ENCODE peak calls at places on chromosomes 16 and 17, in nine cellular contexts. K is left ventricle myocardium inferior; L is cardiac muscle cell; H is PC-9; A is GM23338; W is heart right ventricle; C is CD8-positive, alpha-beta memory T cell; O is neural progenitor cell; I is esophagus squamous epithelium. D is an unnamed sample.

GRCh38 chr17:39661744-39662541 is 3.2 kb upstream of the TCAP start:
- DNase-seq in K (no peak), L (no peak), H (no peak), A (no peak), W (no peak), C (no peak), O (no peak), I (no peak), D (no peak)

GRCh38 chr17:4329838-4330237 is 36.6 kb downstream of the UBE2G1 start:
- DNase-seq in K (no peak), L (peak; percentile 83), H (peak; percentile 96), A (no peak), W (no peak), C (no peak), O (no peak), I (no peak), D (no peak)

GRCh38 chr16:53632526-53632925 is 71.1 kb downstream of the RPGRIP1L start:
- DNase-seq in K (no peak), L (no peak), H (no peak), A (no peak), W (no peak), C (no peak), O (peak; percentile 31), I (no peak), D (no peak)

GRCh38 chr16:53476867-53477266 is 26.1 kb downstream of the AKTIP start:
- DNase-seq in K (no peak), L (no peak), H (no peak), A (no peak), W (no peak), C (no peak), O (no peak), I (no peak), D (no peak)

GRCh38 chr16:30115238-30115637 is 1.9 kb upstream of the GDPD3 start:
- DNase-seq in K (no peak), L (no peak), H (peak; percentile 79), A (no peak), W (no peak), C (no peak), O (no peak), I (no peak), D (no peak)

GRCh38 chr16:21265104-21265825 is 12.8 kb downstream of the CRYM start:
- DNase-seq in K (peak; percentile 48), L (no peak), H (no peak), A (no peak), W (peak; percentile 27), C (no peak), O (no peak), I (no peak), D (no peak)

GRCh38 chr16:71645450-71645849 is 19.5 kb downstream of the MARVELD3 start:
- DNase-seq in K (no peak), L (peak; percentile 68), H (no peak), A (peak; percentile 70), W (no peak), C (no peak), O (peak; percentile 51), I (no peak), D (no peak)

GRCh38 chr17:1055751-1056645 is 59.1 kb downstream of the TIMM22 start:
- DNase-seq in K (peak; percentile 66), L (peak; percentile 66), H (no peak), A (peak; percentile 82), W (peak; percentile 64), C (peak; percentile 59), O (peak; percentile 81), I (no peak), D (peak; percentile 42)

GRCh38 chr17:42748202-42748905 is 3.5 kb upstream of the EZH1 start:
- DNase-seq in K (no peak), L (no peak), H (no peak), A (no peak), W (no peak), C (no peak), O (no peak), I (no peak), D (no peak)

GRCh38 chr17:27657620-27658019 is 26.6 kb downstream of the LGALS9 start:
- DNase-seq in K (no peak), L (peak; percentile 29), H (no peak), A (peak; percentile 52), W (no peak), C (no peak), O (peak; percentile 51), I (no peak), D (no peak)

GRCh38 chr17:64198711-64199110 is 64.3 kb downstream of the TEX2 start:
- DNase-seq in K (no peak), L (no peak), H (no peak), A (no peak), W (no peak), C (no peak), O (no peak), I (no peak), D (no peak)
- H3K27ac ChIP-seq in K (no peak overlapping the region), L (no peak overlapping the region), H (no peak overlapping the region), A (no peak overlapping the region), W (no peak overlapping the region), C (no peak overlapping the region), O (no peak overlapping the region), I (no peak overlapping the region), D (no peak overlapping the region)

GRCh38 chr16:2926660-2927646 is 15.2 kb downstream of the FLYWCH1 start:
- DNase-seq in K (peak; percentile 87), L (peak; percentile 91), H (peak; percentile 70), A (peak; percentile 96), W (peak; percentile 82), C (peak; percentile 92), O (peak; percentile 94), I (peak; percentile 36), D (peak; percentile 80)
- H3K27ac ChIP-seq in K (no peak overlapping the region), L (no peak overlapping the region), H (no peak overlapping the region), A (no peak overlapping the region), W (no peak overlapping the region), C (no peak overlapping the region), O (no peak overlapping the region), I (peak overlapping the region; percentile 26), D (no peak overlapping the region)

GRCh38 chr17:77070888-77071279 is 69.9 kb upstream of the SEC14L1 start:
- DNase-seq in K (no peak), L (no peak), H (no peak), A (no peak), W (no peak), C (no peak), O (no peak), I (no peak), D (no peak)
- H3K27ac ChIP-seq in K (no peak overlapping the region), L (no peak overlapping the region), H (no peak overlapping the region), A (no peak overlapping the region), W (no peak overlapping the region), C (peak overlapping the region; percentile 73), O (no peak overlapping the region), I (no peak overlapping the region), D (no peak overlapping the region)

GRCh38 chr17:61579382-61579781 is 11.6 kb downstream of the NACA2 start:
- DNase-seq in K (no peak), L (no peak), H (no peak), A (no peak), W (no peak), C (no peak), O (no peak), I (no peak), D (no peak)
- H3K27ac ChIP-seq in K (no peak overlapping the region), L (no peak overlapping the region), H (no peak overlapping the region), A (no peak overlapping the region), W (no peak overlapping the region), C (no peak overlapping the region), O (no peak overlapping the region), I (no peak overlapping the region), D (no peak overlapping the region)

GRCh38 chr17:7356072-7356549 is 1.2 kb downstream of the TMEM95 start:
- DNase-seq in K (peak; percentile 80), L (peak; percentile 78), H (peak; percentile 58), A (peak; percentile 97), W (peak; percentile 84), C (peak; percentile 87), O (peak; percentile 93), I (no peak), D (peak; percentile 81)

GRCh38 chr17:7354262-7354781 is 634 bp upstream of the TMEM95 start:
- DNase-seq in K (no peak), L (peak; percentile 26), H (peak; percentile 36), A (peak; percentile 38), W (no peak), C (no peak), O (peak; percentile 62), I (no peak), D (no peak)

GRCh38 chr17:7356779-7357178 is 1.8 kb downstream of the TMEM95 start:
- DNase-seq in K (no peak), L (no peak), H (no peak), A (no peak), W (no peak), C (no peak), O (no peak), I (no peak), D (no peak)

GRCh38 chr17:7352910-7353635 is 1.1 kb downstream of the KCTD11 start:
- DNase-seq in K (no peak), L (no peak), H (no peak), A (no peak), W (peak; percentile 22), C (no peak), O (no peak), I (no peak), D (no peak)

DNA sequence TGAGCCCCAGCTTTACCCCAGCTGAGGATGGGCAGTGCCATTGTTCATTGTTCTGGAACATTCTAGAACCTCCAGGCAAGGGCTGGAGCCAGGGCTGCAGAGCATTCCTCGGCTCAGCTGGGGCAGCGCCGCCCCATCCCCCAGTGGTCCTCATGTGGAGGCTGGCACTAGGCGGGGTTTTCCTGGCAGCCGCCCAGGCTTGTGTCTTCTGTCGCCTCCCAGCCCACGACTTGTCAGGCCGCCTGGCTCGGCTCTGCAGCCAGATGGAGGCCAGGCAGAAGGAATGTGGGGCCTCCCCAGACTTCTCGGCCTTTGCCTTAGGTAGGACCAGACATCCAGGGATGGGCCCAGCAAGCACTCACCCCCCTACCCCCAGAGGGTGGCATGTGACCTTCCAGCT is at the start of gene TMEM95:
- DNase-seq in K (peak; percentile 53), L (no peak), H (peak; percentile 25), A (no peak), W (peak; percentile 66), C (no peak), O (no peak), I (no peak), D (no peak)
- H3K27ac ChIP-seq in K (peak within 1 kb of the TSS; percentile 37), L (no peak within 1 kb of the TSS), H (no peak within 1 kb of the TSS), A (no peak within 1 kb of the TSS), W (no peak within 1 kb of the TSS), C (no peak within 1 kb of the TSS), O (no peak within 1 kb of the TSS), I (peak within 1 kb of the TSS; percentile 98), D (no peak within 1 kb of the TSS)

DNA sequence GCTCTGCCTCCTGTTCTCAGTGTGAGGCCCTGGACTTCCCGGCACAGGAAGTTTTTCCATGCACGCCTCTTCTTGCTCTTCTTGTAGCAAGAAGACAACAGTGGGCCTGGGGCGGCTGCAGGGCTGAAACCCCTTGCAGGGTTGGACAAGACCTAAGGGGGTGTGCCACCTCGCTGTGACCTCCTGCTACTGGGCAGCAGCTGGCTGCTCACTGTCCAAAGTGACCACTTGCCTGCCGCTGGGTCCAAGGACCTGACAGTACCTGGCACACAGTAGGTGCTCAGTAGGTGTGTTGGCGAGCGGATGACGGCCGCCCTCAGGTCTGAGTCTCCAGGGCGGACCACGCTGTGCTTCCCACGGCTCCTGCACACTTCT is 331.5 kb downstream of the C16orf95 start:
- DNase-seq in K (no peak), L (no peak), H (no peak), A (no peak), W (no peak), C (no peak), O (no peak), I (no peak), D (no peak)
- H3K27ac ChIP-seq in K (peak overlapping the region; percentile 90), L (peak overlapping the region; percentile 93), H (no peak overlapping the region), A (no peak overlapping the region), W (no peak overlapping the region), C (no peak overlapping the region), O (no peak overlapping the region), I (no peak overlapping the region), D (no peak overlapping the region)

D was measured in naive thymus-derived CD4-positive, alpha-beta T cell.